ENCODE peak calls at places on chromosomes 12 and 14, in eight cellular contexts. W is BE2C, U is colonic mucosa, J is glutamatergic neuron, Y is endothelial cell, T is DND-41, S is activated B cell treated with CpG ODN at 0.5 μM for 24 hours, F is GM13976. X is an unnamed sample.

GRCh38 chr14:69298131-69299071 is 38.4 kb downstream of the GALNT16 start:
- DNase-seq in W (no peak), U (no peak), J (no peak), Y (no peak), T (no peak), S (no peak), F (no peak), X (no peak)

GRCh38 chr12:18139989-18140596 is 50.1 kb upstream of the RERGL start:
- DNase-seq in W (no peak), U (no peak), J (no peak), Y (no peak), T (no peak), S (no peak), F (no peak), X (peak; percentile 10)

GRCh38 chr14:64562432-64562831 is 12.7 kb downstream of the PPP1R36 start:
- DNase-seq in W (no peak), U (no peak), J (no peak), Y (no peak), T (no peak), S (no peak), F (no peak), X (no peak)

GRCh38 chr14:29810064-29810463 is 117.6 kb downstream of the PRKD1 start:
- DNase-seq in W (no peak), U (no peak), J (no peak), Y (no peak), T (no peak), S (no peak), F (no peak), X (no peak)

GRCh38 chr12:57146925-57147640 is at the start of gene LRP1-AS:
- DNase-seq in W (no peak), U (peak; percentile 84), J (no peak), Y (no peak), T (no peak), S (no peak), F (no peak), X (no peak)

GRCh38 chr14:60981626-60982455 is 796 bp downstream of the SLC38A6 start:
- DNase-seq in W (peak; percentile 14), U (no peak), J (no peak), Y (no peak), T (no peak), S (no peak), F (peak; percentile 12), X (peak; percentile 14)

GRCh38 chr14:29348504-29348903 is 579.1 kb downstream of the PRKD1 start:
- DNase-seq in W (no peak), U (no peak), J (no peak), Y (no peak), T (no peak), S (no peak), F (no peak), X (no peak)

GRCh38 chr12:124681779-124682391 is 114.5 kb upstream of the NCOR2 start:
- DNase-seq in W (peak; percentile 53), U (peak; percentile 27), J (peak; percentile 67), Y (no peak), T (no peak), S (no peak), F (no peak), X (no peak)

GRCh38 chr12:12456637-12457036 is 99.8 kb downstream of the BORCS5 start:
- DNase-seq in W (no peak), U (no peak), J (no peak), Y (no peak), T (no peak), S (no peak), F (no peak), X (no peak)

GRCh38 chr14:99188721-99189120 is 83.3 kb downstream of the BCL11B start:
- DNase-seq in W (no peak), U (no peak), J (peak; percentile 63), Y (peak; percentile 38), T (no peak), S (no peak), F (no peak), X (no peak)

DNA sequence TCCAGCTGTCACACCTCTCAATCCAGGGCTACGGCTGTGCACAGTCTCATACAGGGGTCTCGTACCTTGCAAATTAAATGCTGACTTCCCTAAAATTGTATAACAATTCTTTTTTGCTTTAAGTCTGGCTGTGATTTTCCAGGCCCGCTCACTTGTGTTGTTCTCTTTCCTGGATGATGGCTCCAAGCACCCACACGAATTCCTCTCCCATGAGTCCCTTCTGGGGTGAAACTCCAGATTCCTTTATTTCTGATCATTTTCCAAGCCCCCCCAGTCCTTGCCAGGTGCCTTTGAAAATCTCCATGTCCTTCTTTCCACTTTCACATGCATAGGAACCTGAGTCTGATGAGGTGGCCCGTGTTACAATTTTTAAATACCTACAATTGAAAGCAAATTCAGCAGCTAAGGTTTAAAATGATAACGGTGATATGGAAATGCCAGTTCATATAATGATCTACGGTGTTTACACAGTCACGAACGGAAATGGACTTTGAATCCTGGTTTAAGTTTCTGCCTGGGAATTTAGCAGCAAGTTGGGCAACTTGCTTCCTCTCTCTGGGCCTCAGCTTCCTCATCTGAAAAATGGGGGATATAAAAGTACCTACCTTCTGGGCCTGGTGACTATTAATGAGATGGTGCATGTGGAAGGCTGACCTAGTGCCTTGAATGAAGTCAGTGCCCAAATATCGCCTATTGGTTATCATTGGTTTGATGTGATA is 85.5 kb downstream of the STAB2 start:
- DNase-seq in W (no peak), U (peak; percentile 60), J (no peak), Y (no peak), T (no peak), S (no peak), F (no peak), X (no peak)
- TF ChIP-seq CTCF in W (no peak), U (no peak), J (no peak), Y (no peak), T (no peak), S (no peak), F (no peak), X (no peak)

GRCh38 chr12:94875525-94875924 is 128.0 kb downstream of the NDUFA12 start:
- DNase-seq in W (peak; percentile 14), U (no peak), J (no peak), Y (peak; percentile 29), T (peak; percentile 5), S (no peak), F (peak; percentile 69), X (peak; percentile 76)
- TF ChIP-seq CTCF in W (peak; percentile 34), U (peak; percentile 28), J (no peak), Y (no peak), T (peak; percentile 52), S (no peak), F (peak; percentile 52), X (peak; percentile 54)

GRCh38 chr14:82366803-82367202 is 833.1 kb upstream of the SEL1L start:
- DNase-seq in W (no peak), U (no peak), J (no peak), Y (no peak), T (no peak), S (no peak), F (no peak), X (no peak)
- TF ChIP-seq CTCF in W (no peak), U (no peak), J (no peak), Y (no peak), T (peak; percentile 11), S (no peak), F (no peak), X (no peak)

GRCh38 chr12:1840981-1841425 is 20.6 kb downstream of the LRTM2 start:
- DNase-seq in W (no peak), U (no peak), J (peak; percentile 6), Y (no peak), T (no peak), S (no peak), F (no peak), X (no peak)
- TF ChIP-seq CTCF in W (no peak), U (no peak), J (no peak), Y (no peak), T (no peak), S (no peak), F (no peak), X (no peak)

GRCh38 chr12:70398002-70398401 is 31.9 kb downstream of the KCNMB4 start:
- DNase-seq in W (no peak), U (no peak), J (no peak), Y (no peak), T (no peak), S (no peak), F (no peak), X (no peak)

GRCh38 chr12:70402597-70402996 is 36.5 kb downstream of the KCNMB4 start:
- DNase-seq in W (no peak), U (no peak), J (no peak), Y (no peak), T (no peak), S (no peak), F (no peak), X (no peak)

GRCh38 chr12:70399319-70399718 is 33.2 kb downstream of the KCNMB4 start:
- DNase-seq in W (no peak), U (no peak), J (no peak), Y (no peak), T (no peak), S (no peak), F (no peak), X (no peak)

GRCh38 chr12:70398862-70399261 is 32.8 kb downstream of the KCNMB4 start:
- DNase-seq in W (no peak), U (no peak), J (no peak), Y (no peak), T (no peak), S (no peak), F (no peak), X (no peak)

GRCh38 chr12:70400124-70400523 is 34.0 kb downstream of the KCNMB4 start:
- DNase-seq in W (no peak), U (no peak), J (no peak), Y (no peak), T (no peak), S (no peak), F (no peak), X (no peak)
- TF ChIP-seq CTCF in W (no peak), U (no peak), J (no peak), Y (no peak), T (no peak), S (no peak), F (no peak), X (no peak)